ENCODE peak calls at places on chromosome X, in eight cellular contexts. One of them, this sample, is unnamed. For H3K4me1, the result is how much of the 10 kb centered on the place peaks cover.

GRCh38 chrX:69618803-69619202 is 2.9 kb downstream of the EDA start:
- DNase-seq in GM12878: no peak
- DNase-seq in transverse colon: peak
- DNase-seq in K562: no peak
- DNase-seq in upper lobe of left lung: no peak
- DNase-seq in H1: no peak
- DNase-seq in SK-N-SH: peak
- DNase-seq in sigmoid colon: no peak
- DNase-seq in this sample: no peak

GRCh38 chrX:40132751-40133150 is 35.0 kb upstream of the BCOR start:
- DNase-seq in GM12878: no peak
- DNase-seq in upper lobe of left lung: peak
- DNase-seq in H1: no peak
- DNase-seq in K562: peak
- DNase-seq in SK-N-SH: no peak
- DNase-seq in sigmoid colon: peak
- DNase-seq in transverse colon: peak
- DNase-seq in this sample: peak

GRCh38 chrX:70970482-70970999 is 39.6 kb upstream of the SLC7A3 start:
- DNase-seq in SK-N-SH: peak
- DNase-seq in transverse colon: no peak
- DNase-seq in K562: peak
- DNase-seq in H1: no peak
- DNase-seq in GM12878: no peak
- DNase-seq in upper lobe of left lung: no peak
- DNase-seq in sigmoid colon: no peak
- DNase-seq in this sample: no peak

GRCh38 chrX:2500681-2501151 is at the start of the genes DHRSX and ZBED1:
- DNase-seq in H1: no peak
- DNase-seq in GM12878: no peak
- DNase-seq in upper lobe of left lung: peak
- DNase-seq in sigmoid colon: no peak
- DNase-seq in SK-N-SH: peak
- DNase-seq in K562: peak
- DNase-seq in transverse colon: peak
- DNase-seq in this sample: no peak

GRCh38 chrX:122363112-122363511 is 821.0 kb upstream of the GRIA3 start:
- DNase-seq in K562: no peak
- DNase-seq in GM12878: no peak
- DNase-seq in upper lobe of left lung: no peak
- DNase-seq in SK-N-SH: no peak
- DNase-seq in H1: no peak
- DNase-seq in transverse colon: no peak
- DNase-seq in sigmoid colon: no peak
- DNase-seq in this sample: no peak

GRCh38 chrX:32538554-32538953 is 672.8 kb downstream of the DMD start:
- DNase-seq in H1: no peak
- DNase-seq in upper lobe of left lung: no peak
- DNase-seq in SK-N-SH: no peak
- DNase-seq in GM12878: no peak
- DNase-seq in sigmoid colon: no peak
- DNase-seq in K562: no peak
- DNase-seq in transverse colon: no peak
- DNase-seq in this sample: no peak

GRCh38 chrX:110087485-110088356 is 84.8 kb downstream of the TMEM164 start:
- DNase-seq in transverse colon: no peak
- DNase-seq in SK-N-SH: no peak
- DNase-seq in upper lobe of left lung: peak
- DNase-seq in GM12878: no peak
- DNase-seq in sigmoid colon: no peak
- DNase-seq in H1: no peak
- DNase-seq in K562: no peak
- DNase-seq in this sample: no peak

GRCh38 chrX:16856744-16857143 is 13.4 kb downstream of the RBBP7 start:
- DNase-seq in sigmoid colon: no peak
- DNase-seq in upper lobe of left lung: no peak
- DNase-seq in K562: no peak
- DNase-seq in H1: no peak
- DNase-seq in transverse colon: no peak
- DNase-seq in SK-N-SH: no peak
- DNase-seq in GM12878: no peak
- DNase-seq in this sample: no peak

GRCh38 chrX:17475820-17476219 is 100.8 kb downstream of the NHS start:
- DNase-seq in H1: no peak
- DNase-seq in sigmoid colon: no peak
- DNase-seq in K562: no peak
- DNase-seq in upper lobe of left lung: no peak
- DNase-seq in GM12878: no peak
- DNase-seq in transverse colon: no peak
- DNase-seq in SK-N-SH: no peak
- DNase-seq in this sample: no peak

GRCh38 chrX:17580529-17581155 is 156.7 kb upstream of the SCML1 start:
- DNase-seq in GM12878: no peak
- DNase-seq in upper lobe of left lung: no peak
- DNase-seq in H1: no peak
- DNase-seq in transverse colon: no peak
- DNase-seq in sigmoid colon: peak
- DNase-seq in K562: no peak
- DNase-seq in SK-N-SH: no peak
- DNase-seq in this sample: no peak

GRCh38 chrX:71301195-71301924 is at the start of gene ITGB1BP2:
- DNase-seq in GM12878: no peak
- DNase-seq in sigmoid colon: peak
- DNase-seq in K562: no peak
- DNase-seq in upper lobe of left lung: no peak
- DNase-seq in H1: no peak
- DNase-seq in SK-N-SH: no peak
- DNase-seq in transverse colon: no peak
- DNase-seq in this sample: no peak

GRCh38 chrX:115650916-115651315 is 89.9 kb downstream of the PLS3 start:
- DNase-seq in transverse colon: peak
- DNase-seq in GM12878: peak
- DNase-seq in upper lobe of left lung: no peak
- DNase-seq in H1: no peak
- DNase-seq in sigmoid colon: no peak
- DNase-seq in SK-N-SH: peak
- DNase-seq in K562: peak
- DNase-seq in this sample: no peak

GRCh38 chrX:12984629-12985303 is 9.9 kb downstream of the TMSB4X start:
- DNase-seq in transverse colon: peak
- DNase-seq in H1: no peak
- DNase-seq in K562: peak
- DNase-seq in GM12878: no peak
- DNase-seq in upper lobe of left lung: no peak
- DNase-seq in SK-N-SH: no peak
- DNase-seq in sigmoid colon: no peak
- DNase-seq in this sample: no peak

GRCh38 chrX:111568356-111568755 is 56.9 kb downstream of the SERTM2 start:
- DNase-seq in GM12878: no peak
- DNase-seq in K562: peak
- DNase-seq in sigmoid colon: no peak
- DNase-seq in H1: no peak
- DNase-seq in upper lobe of left lung: no peak
- DNase-seq in SK-N-SH: peak
- DNase-seq in transverse colon: no peak
- DNase-seq in this sample: no peak
- TF ChIP-seq EP300 in GM12878: no peak
- TF ChIP-seq EP300 in K562: no peak
- TF ChIP-seq EP300 in sigmoid colon: no peak
- TF ChIP-seq EP300 in H1: no peak
- TF ChIP-seq EP300 in upper lobe of left lung: no peak
- TF ChIP-seq EP300 in SK-N-SH: no peak
- TF ChIP-seq EP300 in transverse colon: no peak
- TF ChIP-seq EP300 in this sample: no peak

GRCh38 chrX:126557151-126557550 is 4.5 kb upstream of the DCAF12L1 start:
- DNase-seq in SK-N-SH: no peak
- DNase-seq in sigmoid colon: no peak
- DNase-seq in H1: no peak
- DNase-seq in upper lobe of left lung: no peak
- DNase-seq in GM12878: no peak
- DNase-seq in K562: no peak
- DNase-seq in transverse colon: no peak
- DNase-seq in this sample: no peak

GRCh38 chrX:126551306-126551705 is 1.3 kb downstream of the DCAF12L1 start:
- DNase-seq in transverse colon: no peak
- DNase-seq in GM12878: no peak
- DNase-seq in H1: no peak
- DNase-seq in upper lobe of left lung: no peak
- DNase-seq in sigmoid colon: no peak
- DNase-seq in K562: no peak
- DNase-seq in SK-N-SH: no peak
- DNase-seq in this sample: no peak

GRCh38 chrX:126551725-126552312 is 795 bp downstream of the DCAF12L1 start:
- DNase-seq in transverse colon: no peak
- DNase-seq in upper lobe of left lung: no peak
- DNase-seq in GM12878: no peak
- DNase-seq in K562: no peak
- DNase-seq in H1: no peak
- DNase-seq in SK-N-SH: no peak
- DNase-seq in sigmoid colon: no peak
- DNase-seq in this sample: no peak

GRCh38 chrX:126550816-126551215 is 1.8 kb downstream of the DCAF12L1 start:
- DNase-seq in GM12878: no peak
- DNase-seq in K562: no peak
- DNase-seq in SK-N-SH: no peak
- DNase-seq in upper lobe of left lung: no peak
- DNase-seq in transverse colon: no peak
- DNase-seq in H1: no peak
- DNase-seq in sigmoid colon: no peak
- DNase-seq in this sample: no peak

DNA sequence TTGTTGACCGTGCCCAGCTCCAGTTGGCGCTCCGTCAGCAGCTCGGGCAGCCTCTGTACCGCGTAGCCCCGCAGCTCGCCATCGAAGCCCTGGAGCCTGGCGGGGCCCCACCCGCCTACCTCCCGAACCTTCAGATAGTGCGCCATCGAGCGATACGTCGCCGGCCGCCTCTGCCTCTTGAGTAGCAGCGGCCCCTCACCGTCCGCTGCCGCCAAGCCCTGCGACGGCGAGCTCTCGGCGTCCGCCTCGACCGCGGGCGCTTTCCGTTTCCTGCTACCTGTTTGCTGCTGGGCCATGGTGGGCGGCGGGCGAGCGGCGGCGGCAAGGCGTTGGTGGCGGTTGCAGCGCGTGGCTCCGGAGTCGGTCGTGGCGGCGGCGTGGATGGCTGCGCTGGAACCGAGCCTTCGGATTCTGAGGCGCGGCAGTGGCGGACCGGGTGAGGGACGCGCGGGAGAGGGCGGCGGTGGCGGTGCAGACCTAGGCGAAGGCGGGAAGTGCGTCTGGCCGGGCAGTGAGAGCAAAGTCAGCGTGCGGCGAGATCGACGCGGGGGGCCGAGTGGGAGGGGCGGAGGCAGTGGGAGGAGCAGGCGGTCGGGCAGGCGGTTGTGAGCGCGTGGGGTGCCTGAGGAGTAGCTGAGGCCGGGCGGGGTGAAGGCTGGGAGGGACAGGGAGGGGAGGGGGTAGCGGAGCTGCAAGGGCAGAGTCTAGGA is at the start of gene DCAF12L1:
- DNase-seq in SK-N-SH: no peak
- DNase-seq in GM12878: no peak
- DNase-seq in H1: no peak
- DNase-seq in transverse colon: no peak
- DNase-seq in K562: no peak
- DNase-seq in upper lobe of left lung: no peak
- DNase-seq in sigmoid colon: no peak
- DNase-seq in this sample: no peak
- TF ChIP-seq POLR2AphosphoS5 in SK-N-SH: no peak
- TF ChIP-seq POLR2AphosphoS5 in GM12878: no peak
- TF ChIP-seq POLR2AphosphoS5 in H1: no peak
- TF ChIP-seq POLR2AphosphoS5 in transverse colon: no peak
- TF ChIP-seq POLR2AphosphoS5 in K562: no peak
- TF ChIP-seq POLR2AphosphoS5 in upper lobe of left lung: no peak
- TF ChIP-seq POLR2AphosphoS5 in sigmoid colon: no peak
- TF ChIP-seq POLR2AphosphoS5 in this sample: no peak

GRCh38 chrX:148562846-148563245 is 62.4 kb downstream of the AFF2 start:
- DNase-seq in transverse colon: no peak
- DNase-seq in GM12878: no peak
- DNase-seq in H1: no peak
- DNase-seq in K562: no peak
- DNase-seq in upper lobe of left lung: peak
- DNase-seq in SK-N-SH: no peak
- DNase-seq in sigmoid colon: no peak
- DNase-seq in this sample: no peak

GRCh38 chrX:148567229-148567628 is 66.8 kb downstream of the AFF2 start:
- DNase-seq in SK-N-SH: no peak
- DNase-seq in sigmoid colon: no peak
- DNase-seq in GM12878: no peak
- DNase-seq in transverse colon: no peak
- DNase-seq in K562: peak
- DNase-seq in upper lobe of left lung: no peak
- DNase-seq in H1: no peak
- DNase-seq in this sample: no peak

GRCh38 chrX:148572332-148572731 is 71.9 kb downstream of the AFF2 start:
- DNase-seq in upper lobe of left lung: no peak
- DNase-seq in H1: no peak
- DNase-seq in sigmoid colon: no peak
- DNase-seq in K562: no peak
- DNase-seq in GM12878: no peak
- DNase-seq in SK-N-SH: no peak
- DNase-seq in transverse colon: no peak
- DNase-seq in this sample: no peak

GRCh38 chrX:148568763-148569162 is 68.3 kb downstream of the AFF2 start:
- DNase-seq in sigmoid colon: no peak
- DNase-seq in transverse colon: no peak
- DNase-seq in H1: no peak
- DNase-seq in GM12878: no peak
- DNase-seq in K562: no peak
- DNase-seq in upper lobe of left lung: no peak
- DNase-seq in SK-N-SH: no peak
- DNase-seq in this sample: no peak

GRCh38 chrX:148567779-148568178 is 67.4 kb downstream of the AFF2 start:
- DNase-seq in upper lobe of left lung: no peak
- DNase-seq in H1: no peak
- DNase-seq in sigmoid colon: no peak
- DNase-seq in GM12878: no peak
- DNase-seq in SK-N-SH: no peak
- DNase-seq in K562: no peak
- DNase-seq in transverse colon: no peak
- DNase-seq in this sample: no peak
- H3K4me1 ChIP-seq in upper lobe of left lung: under half
- H3K4me1 ChIP-seq in H1: under half
- H3K4me1 ChIP-seq in sigmoid colon: under half
- H3K4me1 ChIP-seq in GM12878: under half
- H3K4me1 ChIP-seq in SK-N-SH: under half
- H3K4me1 ChIP-seq in K562: under half
- H3K4me1 ChIP-seq in transverse colon: under half
- H3K4me1 ChIP-seq in this sample: under half

DNA sequence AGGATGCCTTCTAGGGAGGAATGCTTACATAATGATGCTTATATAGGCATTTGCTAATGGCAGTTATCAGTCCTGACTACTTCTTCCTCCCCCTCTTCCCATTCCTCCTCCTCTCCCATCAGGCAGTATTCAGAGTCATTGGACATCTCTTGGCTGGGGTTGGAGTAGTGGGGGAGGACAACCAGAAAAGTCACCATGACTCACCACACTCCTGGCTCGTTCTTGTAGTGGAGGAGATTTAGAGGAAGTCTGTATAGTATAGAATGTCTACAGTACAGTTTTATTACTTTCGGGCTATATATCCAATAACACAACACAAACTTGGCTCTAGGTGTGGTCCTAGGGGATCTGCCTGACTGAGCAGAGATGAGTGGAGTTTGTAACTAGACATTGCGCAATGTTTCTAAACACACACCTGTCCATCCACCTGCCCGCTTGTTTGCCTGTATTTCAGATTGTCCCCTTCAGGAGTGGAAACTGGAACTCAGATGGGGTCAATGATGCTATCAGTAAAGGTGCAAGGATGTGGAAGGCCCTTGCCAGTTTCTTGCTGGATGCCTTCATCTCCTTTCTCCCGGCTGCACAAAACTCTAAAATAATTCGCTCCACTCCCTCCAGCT is 27.9 kb upstream of the KIAA1210 start:
- DNase-seq in SK-N-SH: no peak
- DNase-seq in GM12878: no peak
- DNase-seq in transverse colon: peak
- DNase-seq in upper lobe of left lung: no peak
- DNase-seq in sigmoid colon: no peak
- DNase-seq in H1: no peak
- DNase-seq in K562: no peak
- DNase-seq in this sample: no peak
- TF ChIP-seq EP300 in SK-N-SH: no peak
- TF ChIP-seq EP300 in GM12878: no peak
- TF ChIP-seq EP300 in transverse colon: no peak
- TF ChIP-seq EP300 in upper lobe of left lung: no peak
- TF ChIP-seq EP300 in sigmoid colon: no peak
- TF ChIP-seq EP300 in H1: no peak
- TF ChIP-seq EP300 in K562: no peak
- TF ChIP-seq EP300 in this sample: no peak